ENCODE peak calls at places on chromosomes 7 and 10, in seven cellular contexts. S is breast epithelium, A is H1, K is upper lobe of left lung, Y is prostate gland, P is HCT116, T is GM12891. Z is an unnamed sample.
A peak's percentile ranks its signal among the peaks of the same experiment; 100 is the strongest.

GRCh38 chr10:113648478-113648877 is 15.4 kb downstream of the NRAP start:
- DNase-seq in S (no peak), A (no peak), K (no peak), Y (no peak), P (no peak), T (no peak), Z (no peak)

GRCh38 chr7:105876091-105876963 is at the start of gene ATXN7L1:
- DNase-seq in S (peak; percentile 93), A (peak; percentile 96), K (peak; percentile 99), Y (peak; percentile 96), P (peak; percentile 95), T (peak; percentile 81), Z (peak; percentile 73)

GRCh38 chr7:127770870-127771269 is 118.9 kb downstream of the SND1 start:
- DNase-seq in S (no peak), A (no peak), K (no peak), Y (no peak), P (no peak), T (no peak), Z (no peak)

GRCh38 chr10:75107756-75108683 is 3.4 kb upstream of the SAMD8 start:
- DNase-seq in S (no peak), A (peak; percentile 7), K (peak; percentile 47), Y (no peak), P (peak; percentile 6), T (no peak), Z (no peak)

GRCh38 chr10:73110345-73110849 is at the start of gene NUDT13:
- DNase-seq in S (no peak), A (peak; percentile 56), K (no peak), Y (peak; percentile 78), P (peak; percentile 42), T (peak; percentile 36), Z (peak; percentile 36)

GRCh38 chr10:122986340-122986739 is 6.1 kb downstream of the PSTK start:
- DNase-seq in S (no peak), A (no peak), K (no peak), Y (no peak), P (no peak), T (no peak), Z (no peak)

GRCh38 chr7:105206985-105207384 is 181.7 kb downstream of the SRPK2 start:
- DNase-seq in S (no peak), A (no peak), K (no peak), Y (no peak), P (no peak), T (no peak), Z (no peak)

GRCh38 chr7:64685741-64686140 is 19.8 kb downstream of the ZNF107 start:
- DNase-seq in S (no peak), A (no peak), K (no peak), Y (peak; percentile 68), P (no peak), T (no peak), Z (no peak)

GRCh38 chr7:128076831-128077271 is 45.6 kb upstream of the LRRC4 start:
- DNase-seq in S (peak; percentile 64), A (no peak), K (peak; percentile 90), Y (peak; percentile 29), P (no peak), T (no peak), Z (no peak)

GRCh38 chr7:26356266-26356665 is 64.6 kb downstream of the SNX10 start:
- DNase-seq in S (no peak), A (no peak), K (no peak), Y (no peak), P (no peak), T (no peak), Z (no peak)

GRCh38 chr10:126511917-126512487 is 123.7 kb upstream of the ADAM12 start:
- DNase-seq in S (no peak), A (no peak), K (no peak), Y (no peak), P (no peak), T (no peak), Z (no peak)

GRCh38 chr10:101495324-101495925 is 92.6 kb downstream of the POLL start:
- DNase-seq in S (no peak), A (no peak), K (no peak), Y (no peak), P (peak; percentile 12), T (no peak), Z (no peak)

GRCh38 chr7:139035588-139036353 is at the start of gene ZC3HAV1L:
- DNase-seq in S (peak; percentile 62), A (peak; percentile 80), K (peak; percentile 92), Y (peak; percentile 36), P (peak; percentile 27), T (peak; percentile 79), Z (peak; percentile 72)

GRCh38 chr7:67021260-67021659 is 24.6 kb downstream of the TYW1 start:
- DNase-seq in S (no peak), A (no peak), K (no peak), Y (no peak), P (no peak), T (no peak), Z (no peak)

GRCh38 chr7:1239455-1240295 is 7.0 kb downstream of the UNCX start:
- DNase-seq in S (no peak), A (no peak), K (no peak), Y (no peak), P (no peak), T (no peak), Z (no peak)

GRCh38 chr7:154914580-154915380 is 88.1 kb downstream of the PAXIP1 start:
- DNase-seq in S (no peak), A (peak; percentile 64), K (peak; percentile 83), Y (no peak), P (no peak), T (no peak), Z (no peak)

GRCh38 chr7:29405891-29406290 is 157.7 kb upstream of the PRR15 start:
- DNase-seq in S (no peak), A (no peak), K (no peak), Y (no peak), P (no peak), T (no peak), Z (no peak)

GRCh38 chr10:74901240-74901827 is 74.9 kb downstream of the KAT6B start:
- DNase-seq in S (no peak), A (no peak), K (no peak), Y (no peak), P (no peak), T (no peak), Z (no peak)

GRCh38 chr10:96747734-96748550 is 27.6 kb upstream of the PIK3AP1 start:
- DNase-seq in S (no peak), A (no peak), K (no peak), Y (no peak), P (no peak), T (no peak), Z (no peak)

GRCh38 chr7:125644113-125644512 is 714.5 kb upstream of the POT1 start:
- DNase-seq in S (no peak), A (no peak), K (no peak), Y (no peak), P (no peak), T (no peak), Z (no peak)

DNA sequence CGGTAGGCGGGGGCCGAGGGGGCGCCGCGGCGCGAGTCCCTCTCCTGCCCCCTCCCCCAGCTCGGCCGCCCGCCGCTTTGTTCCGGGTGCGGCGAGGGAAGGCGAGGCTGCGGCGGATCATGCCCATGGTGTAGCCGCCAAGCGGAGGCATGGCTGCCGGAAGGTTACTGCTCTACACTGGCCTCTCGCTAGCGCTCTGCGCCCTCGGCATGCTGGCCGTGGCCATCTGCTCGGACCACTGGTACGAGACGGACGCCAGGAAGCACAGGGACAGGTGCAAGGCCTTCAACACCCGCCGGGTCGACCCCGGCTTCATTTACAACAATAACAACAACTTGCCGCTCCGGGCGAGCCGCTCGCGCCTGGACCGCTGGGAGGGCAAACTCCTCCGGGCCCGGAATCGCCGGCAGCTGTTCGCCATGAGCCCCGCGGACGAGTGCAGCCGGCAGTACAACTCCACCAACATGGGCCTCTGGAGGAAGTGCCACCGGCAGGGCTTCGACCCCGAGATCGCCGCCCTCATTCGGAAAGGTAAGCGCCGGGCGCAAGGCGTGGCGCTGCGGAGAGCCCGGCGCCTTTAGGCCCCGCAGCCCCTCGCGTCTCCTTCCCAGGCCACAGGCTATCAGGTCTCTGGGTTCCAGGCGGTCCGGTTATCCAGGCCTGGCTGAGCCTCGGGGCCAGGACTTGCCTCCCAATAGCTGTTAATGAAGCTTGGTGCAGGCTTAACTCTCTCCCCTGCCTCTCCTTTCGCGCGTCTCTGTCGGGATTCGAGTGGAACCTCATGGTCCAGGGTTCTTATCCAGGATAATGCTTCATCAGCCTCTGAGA is 512 bp downstream of the TMEM178B start:
- DNase-seq in S (no peak), A (peak; percentile 82), K (peak; percentile 82), Y (peak; percentile 38), P (no peak), T (peak; percentile 16), Z (no peak)
- TF ChIP-seq POLR2AphosphoS5 in S (no peak), A (peak; percentile 53), K (no peak), Y (no peak), P (no peak), T (no peak), Z (no peak)

DNA sequence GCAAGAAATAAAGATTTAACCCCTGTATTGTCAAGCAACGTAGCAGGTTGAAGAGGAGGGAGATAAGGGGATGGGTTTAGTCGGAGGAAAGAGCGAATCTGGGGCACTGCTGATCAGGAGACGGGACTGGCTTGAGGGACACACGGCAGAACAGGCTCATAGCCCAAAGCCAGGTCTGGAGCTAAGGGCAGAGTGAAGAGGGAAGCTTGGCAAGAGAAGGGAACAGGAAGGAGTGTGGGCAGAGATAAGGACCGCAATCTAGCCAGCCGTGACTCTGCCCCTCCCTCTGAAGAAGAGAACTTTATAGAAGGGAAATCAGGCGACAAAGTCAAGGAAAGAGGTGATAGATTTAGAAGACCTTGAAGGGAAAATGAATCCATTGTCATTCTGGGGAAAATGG is 67.6 kb downstream of the CAV1 start:
- DNase-seq in S (no peak), A (no peak), K (no peak), Y (no peak), P (no peak), T (no peak), Z (no peak)
- TF ChIP-seq POLR2A in S (no peak), A (no peak), K (no peak), Y (no peak), P (no peak), T (no peak), Z (no peak)

GRCh38 chr7:74187915-74188675 is 13.9 kb downstream of the EIF4H start:
- DNase-seq in S (no peak), A (no peak), K (no peak), Y (no peak), P (no peak), T (no peak), Z (no peak)
- TF ChIP-seq POLR2AphosphoS5 in S (no peak), A (peak; percentile 28), K (no peak), Y (no peak), P (no peak), T (no peak), Z (no peak)

DNA sequence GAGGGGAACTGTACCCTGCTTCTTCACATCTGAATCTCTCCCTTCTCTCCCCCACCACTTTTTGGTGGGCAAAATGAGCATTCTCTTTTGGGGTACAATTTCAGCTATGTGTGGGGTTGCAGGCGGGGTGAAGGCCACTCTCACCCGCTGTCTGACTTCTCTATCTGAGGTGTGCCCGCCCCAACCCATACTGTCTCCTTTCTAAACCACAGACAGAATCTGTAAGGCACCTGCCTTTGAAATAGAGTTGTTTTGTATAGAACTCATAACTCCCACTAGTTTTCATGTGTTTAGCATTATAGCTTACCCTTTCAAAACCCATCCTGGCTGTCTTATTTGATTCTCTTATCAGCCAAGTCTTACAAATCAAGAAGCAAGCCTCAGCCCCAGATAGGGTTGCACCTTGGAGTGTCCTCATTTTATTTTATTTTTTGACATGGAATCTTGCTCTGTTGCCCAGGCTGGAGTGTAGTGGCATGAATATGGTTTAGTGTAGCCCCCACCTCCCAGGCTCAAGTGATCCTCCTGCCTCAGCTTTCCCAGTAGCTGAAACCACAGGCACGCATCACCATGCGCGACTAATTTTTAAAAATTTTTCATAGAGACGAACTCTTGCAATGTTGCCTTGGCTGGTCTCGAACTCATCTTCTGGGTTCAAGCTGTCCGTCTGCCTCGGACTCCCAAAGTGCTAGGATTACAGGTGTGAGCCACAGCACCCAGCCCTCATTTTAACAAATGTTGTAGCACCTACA is 11.9 kb downstream of the TSPAN14 start:
- DNase-seq in S (no peak), A (no peak), K (no peak), Y (no peak), P (no peak), T (no peak), Z (no peak)
- TF ChIP-seq POLR2A in S (no peak), A (no peak), K (no peak), Y (no peak), P (no peak), T (no peak), Z (no peak)